ENCODE peak calls at places on chromosomes 13 and 19, in eight cellular contexts. N is uterus; T is stomach; S is brain microvascular endothelial cell; A is adrenal gland; H is CD8-positive, alpha-beta memory T cell; P is aorta; X is esophagus squamous epithelium. O is an unnamed sample.

GRCh38 chr19:30862876-30863275 is 486.4 kb downstream of the TSHZ3 start:
- DNase-seq in N (no peak), T (no peak), S (no peak), A (no peak), H (no peak), P (no peak), X (no peak), O (no peak)

GRCh38 chr13:29594310-29594709 is 1.2 kb downstream of the SLC7A1 start:
- DNase-seq in N (peak), T (peak), S (peak), A (no peak), H (no peak), P (no peak), X (no peak), O (no peak)

GRCh38 chr13:78655906-78656305 is 3.0 kb downstream of the OBI1 start:
- DNase-seq in N (no peak), T (no peak), S (no peak), A (no peak), H (no peak), P (no peak), X (no peak), O (no peak)

GRCh38 chr19:10699650-10700335 is 1.4 kb upstream of the QTRT1 start:
- DNase-seq in N (no peak), T (peak), S (peak), A (peak), H (peak), P (no peak), X (no peak), O (no peak)

GRCh38 chr13:41352935-41353801 is 42.1 kb downstream of the NAA16 start:
- DNase-seq in N (no peak), T (no peak), S (peak), A (peak), H (peak), P (no peak), X (no peak), O (no peak)

GRCh38 chr13:97658556-97658955 is 224.6 kb downstream of the RAP2A start:
- DNase-seq in N (no peak), T (no peak), S (no peak), A (no peak), H (no peak), P (no peak), X (no peak), O (no peak)

GRCh38 chr13:32647926-32648325 is 61.7 kb downstream of the PDS5B start:
- DNase-seq in N (no peak), T (no peak), S (no peak), A (no peak), H (no peak), P (no peak), X (no peak), O (no peak)

GRCh38 chr13:39538826-39539555 is 64.0 kb downstream of the LHFPL6 start:
- DNase-seq in N (no peak), T (no peak), S (peak), A (no peak), H (no peak), P (no peak), X (no peak), O (no peak)

GRCh38 chr19:35806597-35806996 is 6.0 kb downstream of the PRODH2 start:
- DNase-seq in N (no peak), T (no peak), S (no peak), A (no peak), H (no peak), P (no peak), X (no peak), O (no peak)

GRCh38 chr19:41328157-41328817 is 18.3 kb downstream of the CCDC97 start:
- DNase-seq in N (no peak), T (no peak), S (no peak), A (no peak), H (no peak), P (no peak), X (no peak), O (no peak)
- H3K4me3 ChIP-seq in N (no peak), T (peak), S (no peak), A (no peak), H (peak), P (no peak), X (peak), O (no peak)

GRCh38 chr19:34319230-34319585 is 45.8 kb upstream of the GPI start:
- DNase-seq in N (no peak), T (no peak), S (no peak), A (no peak), H (no peak), P (no peak), X (no peak), O (no peak)

GRCh38 chr19:34316247-34316646 is 48.7 kb upstream of the GPI start:
- DNase-seq in N (no peak), T (no peak), S (no peak), A (no peak), H (no peak), P (no peak), X (no peak), O (no peak)

GRCh38 chr19:34316741-34317241 is 48.2 kb upstream of the GPI start:
- DNase-seq in N (no peak), T (no peak), S (peak), A (peak), H (no peak), P (no peak), X (no peak), O (no peak)

GRCh38 chr19:34319785-34320184 is 45.2 kb upstream of the GPI start:
- DNase-seq in N (peak), T (no peak), S (no peak), A (no peak), H (no peak), P (no peak), X (no peak), O (no peak)

GRCh38 chr19:34317311-34317927 is 47.6 kb upstream of the GPI start:
- DNase-seq in N (no peak), T (no peak), S (no peak), A (no peak), H (peak), P (no peak), X (no peak), O (no peak)
- H3K27ac ChIP-seq in N (peak), T (peak), S (no peak), A (no peak), H (peak), P (no peak), X (peak), O (no peak)

GRCh38 chr19:38803543-38803942 is 9.2 kb downstream of the LGALS4 start:
- DNase-seq in N (no peak), T (no peak), S (no peak), A (no peak), H (no peak), P (peak), X (no peak), O (no peak)
- H3K4me3 ChIP-seq in N (no peak), T (no peak), S (no peak), A (no peak), H (no peak), P (no peak), X (no peak), O (no peak)

GRCh38 chr19:49514151-49514550 is 1.7 kb downstream of the FCGRT start:
- DNase-seq in N (no peak), T (peak), S (no peak), A (no peak), H (no peak), P (no peak), X (no peak), O (no peak)

GRCh38 chr19:49512970-49513745 is 697 bp downstream of the FCGRT start:
- DNase-seq in N (peak), T (peak), S (no peak), A (peak), H (peak), P (no peak), X (no peak), O (no peak)

GRCh38 chr19:49513746-49514118 is 1.3 kb downstream of the FCGRT start:
- DNase-seq in N (no peak), T (no peak), S (no peak), A (no peak), H (no peak), P (no peak), X (no peak), O (no peak)

GRCh38 chr19:49518033-49518432 is 5.6 kb downstream of the FCGRT start:
- DNase-seq in N (no peak), T (no peak), S (no peak), A (no peak), H (no peak), P (no peak), X (no peak), O (no peak)

GRCh38 chr19:49515767-49516166 is 3.3 kb downstream of the FCGRT start:
- DNase-seq in N (no peak), T (no peak), S (no peak), A (peak), H (no peak), P (no peak), X (no peak), O (no peak)
- H3K27ac ChIP-seq in N (no peak), T (no peak), S (no peak), A (no peak), H (no peak), P (no peak), X (no peak), O (no peak)

GRCh38 chr19:48396871-48397176 is 3.4 kb downstream of the GRIN2D start:
- DNase-seq in N (no peak), T (no peak), S (no peak), A (no peak), H (no peak), P (no peak), X (no peak), O (no peak)

GRCh38 chr19:48400018-48400742 is 6.7 kb downstream of the GRIN2D start:
- DNase-seq in N (no peak), T (peak), S (peak), A (peak), H (peak), P (peak), X (no peak), O (no peak)

GRCh38 chr19:48397263-48397635 is 3.8 kb downstream of the GRIN2D start:
- DNase-seq in N (no peak), T (no peak), S (no peak), A (no peak), H (no peak), P (no peak), X (no peak), O (no peak)

GRCh38 chr19:48397636-48398328 is 4.3 kb downstream of the GRIN2D start:
- DNase-seq in N (no peak), T (no peak), S (no peak), A (no peak), H (no peak), P (no peak), X (no peak), O (no peak)

DNA sequence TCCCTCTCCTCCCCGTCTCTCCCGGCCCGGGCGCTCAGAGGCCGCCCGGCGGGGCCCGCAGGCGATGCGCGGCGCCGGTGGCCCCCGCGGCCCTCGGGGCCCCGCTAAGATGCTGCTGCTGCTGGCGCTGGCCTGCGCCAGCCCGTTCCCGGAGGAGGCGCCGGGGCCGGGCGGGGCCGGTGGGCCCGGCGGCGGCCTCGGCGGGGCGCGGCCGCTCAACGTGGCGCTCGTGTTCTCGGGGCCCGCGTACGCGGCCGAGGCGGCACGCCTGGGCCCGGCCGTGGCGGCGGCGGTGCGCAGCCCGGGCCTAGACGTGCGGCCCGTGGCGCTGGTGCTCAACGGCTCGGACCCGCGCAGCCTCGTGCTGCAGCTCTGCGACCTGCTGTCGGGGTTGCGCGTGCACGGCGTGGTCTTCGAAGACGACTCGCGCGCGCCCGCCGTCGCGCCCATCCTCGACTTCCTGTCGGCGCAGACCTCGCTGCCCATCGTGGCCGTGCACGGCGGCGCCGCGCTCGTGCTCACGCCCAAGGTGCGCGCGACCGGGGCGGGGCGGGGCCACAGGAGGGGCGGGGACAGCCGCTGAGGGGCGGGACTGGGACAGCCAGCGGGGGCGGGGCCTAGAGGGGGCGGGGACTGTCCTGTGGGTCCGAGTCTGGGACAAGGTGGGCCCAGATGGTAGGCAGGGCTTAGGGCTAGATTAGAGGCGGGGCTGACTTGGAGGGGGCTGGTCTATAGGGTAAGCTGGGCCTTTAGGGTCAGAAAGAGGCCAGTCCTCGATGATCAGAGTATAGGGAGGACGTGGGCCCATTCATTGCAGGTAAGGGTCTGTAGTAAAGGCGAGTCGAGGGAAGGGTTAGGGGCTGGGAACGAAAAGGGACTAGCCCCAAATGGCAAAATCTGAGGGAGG is 5.1 kb downstream of the GRIN2D start:
- DNase-seq in N (no peak), T (peak), S (peak), A (peak), H (peak), P (peak), X (no peak), O (peak)
- H3K4me3 ChIP-seq in N (no peak), T (peak), S (peak), A (peak), H (peak), P (no peak), X (peak), O (peak)